ENCODE peak calls at places on chromosomes 6 and 20, in nine cellular contexts. One of them, this sample, is unnamed.

GRCh38 chr6:29510202-29510601 is 22.4 kb upstream of the MAS1L start:
- DNase-seq in uterus: no peak
- DNase-seq in pancreas: no peak
- DNase-seq in CD8-positive, alpha-beta memory T cell: no peak
- DNase-seq in OCI-LY7: peak; percentile 32
- DNase-seq in iPS DF 6.9: no peak
- DNase-seq in testis: no peak
- DNase-seq in neuronal stem cell: peak; percentile 2
- DNase-seq in A549: no peak
- DNase-seq in this sample: no peak

GRCh38 chr6:146700078-146700686 is 101.4 kb downstream of the ADGB start:
- DNase-seq in uterus: peak; percentile 68
- DNase-seq in pancreas: peak; percentile 69
- DNase-seq in CD8-positive, alpha-beta memory T cell: no peak
- DNase-seq in OCI-LY7: peak; percentile 62
- DNase-seq in iPS DF 6.9: peak; percentile 33
- DNase-seq in testis: peak; percentile 90
- DNase-seq in neuronal stem cell: peak; percentile 44
- DNase-seq in A549: peak; percentile 69
- DNase-seq in this sample: peak; percentile 44

GRCh38 chr20:2124632-2125131 is 23.1 kb downstream of the STK35 start:
- DNase-seq in uterus: no peak
- DNase-seq in pancreas: no peak
- DNase-seq in CD8-positive, alpha-beta memory T cell: no peak
- DNase-seq in OCI-LY7: peak; percentile 94
- DNase-seq in iPS DF 6.9: no peak
- DNase-seq in testis: no peak
- DNase-seq in neuronal stem cell: no peak
- DNase-seq in A549: no peak
- DNase-seq in this sample: no peak

GRCh38 chr20:56956536-56956935 is 309.9 kb downstream of the BMP7 start:
- DNase-seq in uterus: no peak
- DNase-seq in pancreas: no peak
- DNase-seq in CD8-positive, alpha-beta memory T cell: no peak
- DNase-seq in OCI-LY7: no peak
- DNase-seq in iPS DF 6.9: no peak
- DNase-seq in testis: no peak
- DNase-seq in neuronal stem cell: no peak
- DNase-seq in A549: no peak
- DNase-seq in this sample: no peak

GRCh38 chr6:14559754-14560527 is 442.4 kb downstream of the CD83 start:
- DNase-seq in uterus: no peak
- DNase-seq in pancreas: no peak
- DNase-seq in CD8-positive, alpha-beta memory T cell: no peak
- DNase-seq in OCI-LY7: no peak
- DNase-seq in iPS DF 6.9: no peak
- DNase-seq in testis: no peak
- DNase-seq in neuronal stem cell: no peak
- DNase-seq in A549: peak; percentile 82
- DNase-seq in this sample: no peak

GRCh38 chr6:111423055-111423633 is 59.9 kb downstream of the REV3L start:
- DNase-seq in uterus: no peak
- DNase-seq in pancreas: no peak
- DNase-seq in CD8-positive, alpha-beta memory T cell: no peak
- DNase-seq in OCI-LY7: no peak
- DNase-seq in iPS DF 6.9: no peak
- DNase-seq in testis: no peak
- DNase-seq in neuronal stem cell: no peak
- DNase-seq in A549: no peak
- DNase-seq in this sample: no peak

GRCh38 chr6:108785653-108786052 is 62.6 kb upstream of the ARMC2 start:
- DNase-seq in uterus: no peak
- DNase-seq in pancreas: no peak
- DNase-seq in CD8-positive, alpha-beta memory T cell: no peak
- DNase-seq in OCI-LY7: no peak
- DNase-seq in iPS DF 6.9: no peak
- DNase-seq in testis: no peak
- DNase-seq in neuronal stem cell: no peak
- DNase-seq in A549: no peak
- DNase-seq in this sample: no peak

GRCh38 chr6:158707120-158707519 is 57.3 kb downstream of the SYTL3 start:
- DNase-seq in uterus: peak; percentile 41
- DNase-seq in pancreas: no peak
- DNase-seq in CD8-positive, alpha-beta memory T cell: no peak
- DNase-seq in OCI-LY7: no peak
- DNase-seq in iPS DF 6.9: no peak
- DNase-seq in testis: peak; percentile 79
- DNase-seq in neuronal stem cell: no peak
- DNase-seq in A549: peak; percentile 60
- DNase-seq in this sample: peak; percentile 67

GRCh38 chr20:58306421-58307261 is 2.9 kb upstream of the RAB22A start:
- DNase-seq in uterus: no peak
- DNase-seq in pancreas: no peak
- DNase-seq in CD8-positive, alpha-beta memory T cell: peak; percentile 88
- DNase-seq in OCI-LY7: peak; percentile 24
- DNase-seq in iPS DF 6.9: no peak
- DNase-seq in testis: no peak
- DNase-seq in neuronal stem cell: no peak
- DNase-seq in A549: peak; percentile 30
- DNase-seq in this sample: peak; percentile 94

GRCh38 chr6:43797919-43798318 is 27.9 kb downstream of the VEGFA start:
- DNase-seq in uterus: no peak
- DNase-seq in pancreas: no peak
- DNase-seq in CD8-positive, alpha-beta memory T cell: no peak
- DNase-seq in OCI-LY7: no peak
- DNase-seq in iPS DF 6.9: no peak
- DNase-seq in testis: no peak
- DNase-seq in neuronal stem cell: no peak
- DNase-seq in A549: no peak
- DNase-seq in this sample: no peak

GRCh38 chr6:43800746-43801488 is 30.9 kb downstream of the VEGFA start:
- DNase-seq in uterus: no peak
- DNase-seq in pancreas: no peak
- DNase-seq in CD8-positive, alpha-beta memory T cell: no peak
- DNase-seq in OCI-LY7: no peak
- DNase-seq in iPS DF 6.9: no peak
- DNase-seq in testis: no peak
- DNase-seq in neuronal stem cell: no peak
- DNase-seq in A549: no peak
- DNase-seq in this sample: no peak

GRCh38 chr6:43796910-43797890 is 27.2 kb downstream of the VEGFA start:
- DNase-seq in uterus: no peak
- DNase-seq in pancreas: no peak
- DNase-seq in CD8-positive, alpha-beta memory T cell: no peak
- DNase-seq in OCI-LY7: no peak
- DNase-seq in iPS DF 6.9: no peak
- DNase-seq in testis: no peak
- DNase-seq in neuronal stem cell: no peak
- DNase-seq in A549: no peak
- DNase-seq in this sample: no peak

GRCh38 chr6:43799671-43800623 is 29.9 kb downstream of the VEGFA start:
- DNase-seq in uterus: no peak
- DNase-seq in pancreas: no peak
- DNase-seq in CD8-positive, alpha-beta memory T cell: no peak
- DNase-seq in OCI-LY7: peak; percentile 25
- DNase-seq in iPS DF 6.9: no peak
- DNase-seq in testis: no peak
- DNase-seq in neuronal stem cell: no peak
- DNase-seq in A549: no peak
- DNase-seq in this sample: no peak

DNA sequence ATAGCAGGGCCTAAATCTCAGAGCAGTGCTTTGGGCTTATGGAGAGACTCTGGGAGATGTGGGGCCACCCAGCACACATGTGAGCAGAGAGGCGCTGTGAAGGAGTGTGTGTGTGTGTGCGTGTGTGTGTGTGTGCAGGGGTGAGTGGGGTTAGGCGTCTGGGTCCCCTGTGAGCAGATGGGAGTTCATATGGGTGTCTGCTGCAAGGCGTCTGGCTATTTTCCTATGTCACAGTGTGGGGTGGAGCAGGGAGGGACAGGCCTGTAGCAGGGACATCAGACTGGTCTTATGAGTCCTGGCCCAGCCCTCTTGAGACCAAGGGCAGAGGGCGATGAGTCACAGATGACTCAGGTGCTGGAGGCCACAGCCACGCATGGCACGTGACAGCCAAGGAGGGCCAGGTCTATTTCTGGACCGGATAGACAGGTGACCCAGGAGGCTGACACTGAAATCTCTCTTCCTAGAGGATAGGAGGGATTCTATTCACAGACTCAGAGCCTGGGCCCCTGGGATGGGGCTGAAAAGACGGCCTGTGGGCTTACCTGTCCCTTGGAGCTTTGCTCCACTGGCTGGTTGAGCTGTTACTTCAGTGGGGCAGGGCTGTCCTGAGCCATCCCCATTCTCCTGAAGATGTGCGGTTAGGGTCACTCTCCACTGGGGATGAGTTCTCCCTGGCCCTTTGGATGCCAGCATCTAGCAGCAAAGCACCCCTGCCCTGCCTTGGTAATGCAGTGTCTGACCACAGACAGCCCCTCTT is 28.9 kb downstream of the VEGFA start:
- DNase-seq in uterus: peak; percentile 59
- DNase-seq in pancreas: peak; percentile 92
- DNase-seq in CD8-positive, alpha-beta memory T cell: no peak
- DNase-seq in OCI-LY7: no peak
- DNase-seq in iPS DF 6.9: no peak
- DNase-seq in testis: peak; percentile 20
- DNase-seq in neuronal stem cell: no peak
- DNase-seq in A549: peak; percentile 86
- DNase-seq in this sample: peak; percentile 51
- H3K4me1 ChIP-seq in uterus: no peaks in the 10 kb centered on the region
- H3K4me1 ChIP-seq in pancreas: peaks cover 54% of the 10 kb centered on the region
- H3K4me1 ChIP-seq in CD8-positive, alpha-beta memory T cell: peaks cover 8% of the 10 kb centered on the region
- H3K4me1 ChIP-seq in OCI-LY7: no peaks in the 10 kb centered on the region
- H3K4me1 ChIP-seq in iPS DF 6.9: no peaks in the 10 kb centered on the region
- H3K4me1 ChIP-seq in testis: no peaks in the 10 kb centered on the region
- H3K4me1 ChIP-seq in neuronal stem cell: no peaks in the 10 kb centered on the region
- H3K4me1 ChIP-seq in A549: peaks cover 39% of the 10 kb centered on the region
- H3K4me1 ChIP-seq in this sample: peaks cover 8% of the 10 kb centered on the region

GRCh38 chr6:41467627-41468404 is 78.4 kb upstream of the FOXP4 start:
- DNase-seq in uterus: no peak
- DNase-seq in pancreas: no peak
- DNase-seq in CD8-positive, alpha-beta memory T cell: no peak
- DNase-seq in OCI-LY7: no peak
- DNase-seq in iPS DF 6.9: no peak
- DNase-seq in testis: no peak
- DNase-seq in neuronal stem cell: no peak
- DNase-seq in A549: no peak
- DNase-seq in this sample: no peak

GRCh38 chr6:41471064-41471895 is 74.9 kb upstream of the FOXP4 start:
- DNase-seq in uterus: no peak
- DNase-seq in pancreas: no peak
- DNase-seq in CD8-positive, alpha-beta memory T cell: no peak
- DNase-seq in OCI-LY7: no peak
- DNase-seq in iPS DF 6.9: no peak
- DNase-seq in testis: no peak
- DNase-seq in neuronal stem cell: no peak
- DNase-seq in A549: no peak
- DNase-seq in this sample: no peak

GRCh38 chr6:41470341-41471063 is 75.7 kb upstream of the FOXP4 start:
- DNase-seq in uterus: peak; percentile 50
- DNase-seq in pancreas: no peak
- DNase-seq in CD8-positive, alpha-beta memory T cell: no peak
- DNase-seq in OCI-LY7: no peak
- DNase-seq in iPS DF 6.9: no peak
- DNase-seq in testis: peak; percentile 32
- DNase-seq in neuronal stem cell: no peak
- DNase-seq in A549: no peak
- DNase-seq in this sample: no peak

GRCh38 chr6:41469951-41470340 is 76.2 kb upstream of the FOXP4 start:
- DNase-seq in uterus: no peak
- DNase-seq in pancreas: no peak
- DNase-seq in CD8-positive, alpha-beta memory T cell: no peak
- DNase-seq in OCI-LY7: no peak
- DNase-seq in iPS DF 6.9: no peak
- DNase-seq in testis: no peak
- DNase-seq in neuronal stem cell: no peak
- DNase-seq in A549: no peak
- DNase-seq in this sample: no peak

DNA sequence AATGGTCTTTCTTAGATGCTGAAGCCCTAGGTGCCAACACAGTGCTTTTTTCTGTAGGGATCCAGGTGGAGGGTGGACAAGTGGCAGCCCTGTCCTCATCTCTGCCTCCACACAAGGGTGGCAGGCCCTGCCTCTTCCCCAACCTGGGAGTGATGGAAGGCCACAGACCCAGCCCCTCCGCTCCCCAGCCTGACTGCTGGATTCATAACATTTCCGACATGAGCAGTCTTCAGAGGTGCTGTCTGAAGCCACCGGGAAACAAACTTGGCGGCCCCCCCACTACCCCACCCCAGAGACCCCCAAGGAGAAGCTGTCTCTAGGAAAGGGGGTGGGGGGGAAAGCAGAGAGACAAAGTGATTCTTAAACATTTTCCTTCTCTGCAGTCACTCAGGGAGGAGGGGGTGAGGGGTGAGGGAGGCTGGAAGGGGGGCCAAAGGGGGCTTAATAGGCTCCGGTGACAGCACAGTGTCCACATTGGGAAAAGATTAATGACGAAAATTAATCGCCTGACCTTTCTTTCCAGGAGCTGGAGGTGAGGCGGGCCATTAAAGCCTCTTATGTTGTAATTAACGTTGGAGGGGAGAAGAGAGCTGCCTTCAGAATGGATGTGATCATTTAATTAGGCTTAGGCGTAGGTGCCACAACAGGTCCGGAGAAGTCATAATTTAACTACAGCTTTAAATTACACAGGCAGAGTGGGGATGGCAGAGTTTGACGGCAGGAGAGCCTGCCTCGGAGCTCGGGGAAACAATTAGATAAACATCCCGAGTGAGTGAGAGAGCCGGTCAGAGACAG is 76.8 kb upstream of the FOXP4 start:
- DNase-seq in uterus: no peak
- DNase-seq in pancreas: no peak
- DNase-seq in CD8-positive, alpha-beta memory T cell: no peak
- DNase-seq in OCI-LY7: no peak
- DNase-seq in iPS DF 6.9: no peak
- DNase-seq in testis: no peak
- DNase-seq in neuronal stem cell: no peak
- DNase-seq in A549: no peak
- DNase-seq in this sample: no peak
- H3K4me3 ChIP-seq in uterus: no peak overlapping the region
- H3K4me3 ChIP-seq in pancreas: no peak overlapping the region
- H3K4me3 ChIP-seq in CD8-positive, alpha-beta memory T cell: no peak overlapping the region
- H3K4me3 ChIP-seq in OCI-LY7: no peak overlapping the region
- H3K4me3 ChIP-seq in iPS DF 6.9: peak overlapping the region; percentile 30
- H3K4me3 ChIP-seq in testis: no peak overlapping the region
- H3K4me3 ChIP-seq in neuronal stem cell: peak overlapping the region; percentile 71
- H3K4me3 ChIP-seq in A549: no peak overlapping the region
- H3K4me3 ChIP-seq in this sample: no peak overlapping the region

GRCh38 chr20:35714127-35714526 is 14.9 kb downstream of the ROMO1 start:
- DNase-seq in uterus: no peak
- DNase-seq in pancreas: no peak
- DNase-seq in CD8-positive, alpha-beta memory T cell: no peak
- DNase-seq in OCI-LY7: no peak
- DNase-seq in iPS DF 6.9: no peak
- DNase-seq in testis: no peak
- DNase-seq in neuronal stem cell: no peak
- DNase-seq in A549: no peak
- DNase-seq in this sample: no peak
- H3K4me1 ChIP-seq in uterus: no peaks in the 10 kb centered on the region
- H3K4me1 ChIP-seq in pancreas: peaks cover 7% of the 10 kb centered on the region
- H3K4me1 ChIP-seq in CD8-positive, alpha-beta memory T cell: peaks cover 35% of the 10 kb centered on the region
- H3K4me1 ChIP-seq in OCI-LY7: no peaks in the 10 kb centered on the region
- H3K4me1 ChIP-seq in iPS DF 6.9: no peaks in the 10 kb centered on the region
- H3K4me1 ChIP-seq in testis: no peaks in the 10 kb centered on the region
- H3K4me1 ChIP-seq in neuronal stem cell: peaks cover 12% of the 10 kb centered on the region
- H3K4me1 ChIP-seq in A549: peaks cover 20% of the 10 kb centered on the region
- H3K4me1 ChIP-seq in this sample: no peaks in the 10 kb centered on the region

GRCh38 chr6:68967549-68968300 is 332.6 kb downstream of the ADGRB3 start:
- DNase-seq in uterus: peak; percentile 39
- DNase-seq in pancreas: peak; percentile 37
- DNase-seq in CD8-positive, alpha-beta memory T cell: no peak
- DNase-seq in OCI-LY7: peak; percentile 67
- DNase-seq in iPS DF 6.9: peak; percentile 37
- DNase-seq in testis: peak; percentile 83
- DNase-seq in neuronal stem cell: peak; percentile 63
- DNase-seq in A549: peak; percentile 34
- DNase-seq in this sample: peak; percentile 50
- H3K4me3 ChIP-seq in uterus: no peak overlapping the region
- H3K4me3 ChIP-seq in pancreas: no peak overlapping the region
- H3K4me3 ChIP-seq in CD8-positive, alpha-beta memory T cell: no peak overlapping the region
- H3K4me3 ChIP-seq in OCI-LY7: no peak overlapping the region
- H3K4me3 ChIP-seq in iPS DF 6.9: no peak overlapping the region
- H3K4me3 ChIP-seq in testis: no peak overlapping the region
- H3K4me3 ChIP-seq in neuronal stem cell: no peak overlapping the region
- H3K4me3 ChIP-seq in A549: no peak overlapping the region
- H3K4me3 ChIP-seq in this sample: no peak overlapping the region

This sample was measured in SJSA1.